ENCODE peak calls at places on chromosomes 7 and 10, in five cellular contexts. E is HL-60; G is KG1; J is activated CD4-positive, alpha-beta T cell treated with anti-CD3 and anti-CD28 coated beads for 36 hours; Y is stimulated activated CD4-positive, alpha-beta T cell treated with anti-CD3 and anti-CD28 coated beads, Interleukin-15, amount 100 ng/mL, for 1 hour. T is an unnamed sample.

GRCh38 chr7:1514993-1515392 is 10.8 kb upstream of the INTS1 start:
- DNase-seq in E (no peak), J (no peak), Y (no peak), G (no peak), T (no peak)

GRCh38 chr7:1715671-1716074 is 45.6 kb downstream of the ELFN1 start:
- DNase-seq in J (no peak), E (no peak), Y (no peak), G (no peak), T (no peak)

GRCh38 chr10:2798340-2798739 is 269.0 kb upstream of the PFKP start:
- DNase-seq in J (no peak), Y (no peak), E (no peak), G (no peak), T (no peak)

GRCh38 chr10:2005546-2005945 is 268.2 kb upstream of the ADARB2 start:
- DNase-seq in E (no peak), G (no peak), Y (no peak), J (no peak), T (no peak)

GRCh38 chr10:22831586-22831985 is 96.3 kb upstream of the ARMC3 start:
- DNase-seq in E (no peak), G (no peak), J (no peak), Y (no peak), T (no peak)

GRCh38 chr10:79981673-79982485 is 33.0 kb upstream of the SFTPD start:
- DNase-seq in E (peak; percentile 38), J (peak; percentile 62), Y (no peak), G (peak; percentile 23), T (peak; percentile 59)

GRCh38 chr10:131822694-131823245 is 78.0 kb upstream of the PPP2R2D start:
- DNase-seq in Y (no peak), J (no peak), G (no peak), E (no peak), T (peak; percentile 7)

GRCh38 chr7:112069879-112070321 is 136.3 kb downstream of the DOCK4 start:
- DNase-seq in J (no peak), G (no peak), E (no peak), Y (no peak), T (no peak)

GRCh38 chr7:158431941-158432347 is 155.7 kb downstream of the PTPRN2 start:
- DNase-seq in G (no peak), E (no peak), Y (no peak), J (no peak), T (no peak)